ENCODE peak calls at places on chromosomes 5 and 9, in six cellular contexts. P is SK-N-SH, G is H1, F is K562, W is HCT116, N is GM12878. S is an unnamed sample.

GRCh38 chr5:127838661-127839060 is 135.5 kb downstream of the CCDC192 start:
- DNase-seq in N (no peak), W (no peak), P (no peak), F (no peak), G (no peak), S (no peak)

GRCh38 chr5:175743676-175744210 is 85.9 kb downstream of the HRH2 start:
- DNase-seq in N (no peak), P (no peak), G (no peak), W (no peak), F (no peak), S (peak)

GRCh38 chr9:130794923-130795495 is 40.0 kb upstream of the ABL1 start:
- DNase-seq in G (no peak), F (no peak), P (no peak), N (no peak), W (no peak), S (no peak)

GRCh38 chr9:70480405-70480980 is 66.0 kb upstream of the KLF9 start:
- DNase-seq in P (peak), G (no peak), W (no peak), N (no peak), F (no peak), S (peak)

GRCh38 chr9:114059047-114059803 is 18.9 kb downstream of the AMBP start:
- DNase-seq in N (no peak), W (no peak), G (no peak), F (no peak), P (no peak), S (no peak)

GRCh38 chr5:68077349-68077894 is 138.1 kb upstream of the PIK3R1 start:
- DNase-seq in N (no peak), W (no peak), F (no peak), G (no peak), P (peak), S (no peak)

GRCh38 chr5:107359033-107359915 is 311.5 kb downstream of the EFNA5 start:
- DNase-seq in G (no peak), N (no peak), F (no peak), W (no peak), P (no peak), S (no peak)

GRCh38 chr9:129849901-129850300 is 14.6 kb downstream of the USP20 start:
- DNase-seq in W (no peak), P (no peak), F (no peak), G (no peak), N (no peak), S (no peak)

GRCh38 chr5:73687357-73687756 is 61.4 kb downstream of the ARHGEF28 start:
- DNase-seq in P (no peak), W (no peak), N (no peak), F (no peak), G (no peak), S (no peak)

GRCh38 chr9:76116913-76117312 is 226.4 kb downstream of the PCSK5 start:
- DNase-seq in N (no peak), P (no peak), W (no peak), F (no peak), G (no peak), S (no peak)

GRCh38 chr9:90680534-90680933 is 37.9 kb upstream of the DIRAS2 start:
- DNase-seq in W (no peak), G (no peak), P (no peak), F (no peak), N (no peak), S (no peak)

GRCh38 chr9:114037961-114038723 is 40.0 kb downstream of the AMBP start:
- DNase-seq in G (peak), W (no peak), F (no peak), P (no peak), N (no peak), S (no peak)

GRCh38 chr5:11777096-11777495 is 127.2 kb downstream of the CTNND2 start:
- DNase-seq in F (no peak), W (no peak), N (no peak), G (no peak), P (no peak), S (no peak)

DNA sequence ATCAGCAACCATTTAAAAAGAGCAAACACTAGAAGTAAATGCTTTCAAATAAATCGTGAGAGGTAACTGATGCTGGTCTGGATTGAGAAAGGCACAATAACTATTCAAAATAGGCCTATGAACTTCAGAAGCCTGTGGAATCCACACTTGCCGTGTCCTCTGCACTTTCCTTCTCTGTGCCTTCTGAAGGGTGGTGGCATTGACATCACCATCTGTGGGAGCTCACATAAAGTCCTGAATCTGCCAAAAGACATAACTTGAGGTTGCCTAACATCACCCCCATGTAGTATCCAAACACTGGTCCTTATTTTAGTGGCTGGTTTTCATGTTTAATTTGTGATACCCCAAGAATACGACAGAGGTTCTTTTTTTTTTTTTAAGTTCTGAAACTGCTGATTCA is 59.8 kb downstream of the IRF1 start:
- DNase-seq in W (no peak), P (no peak), G (no peak), F (no peak), N (no peak), S (no peak)
- TF ChIP-seq JUND in W (no peak), P (no peak), G (no peak), F (no peak), N (no peak), S (no peak)

GRCh38 chr5:142864293-142865260 is 94.4 kb downstream of the ARHGAP26 start:
- DNase-seq in N (no peak), W (no peak), P (no peak), F (no peak), G (no peak), S (no peak)

GRCh38 chr5:142869883-142870282 is 99.7 kb downstream of the ARHGAP26 start:
- DNase-seq in N (no peak), W (no peak), P (no peak), F (no peak), G (no peak), S (no peak)

GRCh38 chr5:142863856-142864255 is 93.7 kb downstream of the ARHGAP26 start:
- DNase-seq in W (no peak), G (no peak), N (no peak), P (no peak), F (peak), S (no peak)

GRCh38 chr5:142865631-142866030 is 95.5 kb downstream of the ARHGAP26 start:
- DNase-seq in W (no peak), F (no peak), P (no peak), G (no peak), N (no peak), S (peak)

GRCh38 chr5:142866563-142867275 is 96.5 kb downstream of the ARHGAP26 start:
- DNase-seq in G (no peak), W (peak), N (peak), F (peak), P (peak), S (peak)
- TF ChIP-seq JUND in G (no peak), W (no peak), N (no peak), F (no peak), P (no peak), S (no peak)

DNA sequence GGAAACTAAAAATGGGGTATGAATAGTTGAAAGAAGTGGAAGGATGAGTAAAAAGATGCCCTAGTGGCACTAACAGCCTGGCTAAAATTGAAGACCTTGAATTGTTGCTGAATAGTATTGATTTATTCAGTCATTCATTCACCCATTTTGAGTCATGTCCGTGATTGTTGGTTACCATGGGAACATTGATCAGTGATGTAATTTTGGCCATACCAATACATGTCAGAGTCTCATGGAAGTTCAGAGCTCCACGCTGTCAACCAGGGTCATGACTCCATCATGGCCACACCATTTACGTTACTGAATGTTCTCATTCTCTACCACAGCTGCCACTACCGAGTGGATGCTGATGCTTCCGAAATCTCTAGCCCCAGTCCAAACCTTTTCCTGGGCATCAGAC is 62.5 kb upstream of the FOXE1 start:
- DNase-seq in W (no peak), P (no peak), G (no peak), F (no peak), N (no peak), S (no peak)
- TF ChIP-seq JUND in W (no peak), P (no peak), G (no peak), F (no peak), N (no peak), S (no peak)

GRCh38 chr5:134090482-134090881 is 24.0 kb upstream of the TCF7 start:
- DNase-seq in G (no peak), F (no peak), N (no peak), P (no peak), W (no peak), S (no peak)
- TF ChIP-seq JUND in G (no peak), F (no peak), N (no peak), P (no peak), W (no peak), S (no peak)

DNA sequence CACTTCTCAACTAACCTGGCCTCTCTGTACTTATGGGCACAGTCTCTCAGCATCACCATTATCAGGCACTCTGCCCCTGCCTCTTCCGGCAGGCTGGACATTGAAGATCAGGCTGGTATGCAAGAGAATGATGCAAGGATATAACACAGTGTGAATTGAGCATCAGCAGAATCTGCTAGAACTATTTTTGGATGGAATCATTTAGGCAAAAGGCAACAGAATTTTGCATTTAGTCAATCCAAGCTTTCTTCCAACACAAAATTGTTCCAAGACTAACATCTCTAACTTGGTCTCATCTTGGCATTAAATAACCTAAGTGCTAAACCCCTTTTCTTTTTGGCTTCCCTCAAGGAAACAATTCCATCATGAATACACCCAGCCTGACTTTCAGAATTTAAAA is 340.0 kb downstream of the PRELID2 start:
- DNase-seq in P (no peak), G (no peak), F (no peak), W (no peak), N (no peak), S (no peak)
- TF ChIP-seq JUND in P (no peak), G (no peak), F (no peak), W (no peak), N (no peak), S (no peak)

DNA sequence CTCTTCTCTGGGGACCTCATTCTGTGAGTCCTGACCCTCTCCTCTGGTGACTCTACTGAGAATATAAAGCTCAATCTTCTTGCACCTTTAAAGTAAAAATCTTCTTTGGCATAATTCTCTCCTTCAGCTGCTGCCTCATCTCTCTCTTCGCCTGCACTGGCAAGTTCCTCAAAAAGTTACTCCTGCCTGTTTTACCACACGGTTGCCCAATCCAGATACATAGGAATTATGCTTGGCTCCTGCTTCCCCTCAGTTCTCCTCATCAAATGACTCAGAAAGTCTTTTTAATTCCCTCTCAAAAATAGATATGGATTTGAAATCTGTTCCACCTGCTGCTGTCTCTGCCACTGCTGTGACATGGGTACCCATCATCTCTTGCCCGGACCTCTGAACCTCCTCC is 14.4 kb upstream of the HRCT1 start:
- DNase-seq in G (no peak), F (no peak), N (no peak), W (no peak), P (no peak), S (no peak)
- TF ChIP-seq JUND in G (no peak), F (no peak), N (no peak), W (no peak), P (no peak), S (no peak)

DNA sequence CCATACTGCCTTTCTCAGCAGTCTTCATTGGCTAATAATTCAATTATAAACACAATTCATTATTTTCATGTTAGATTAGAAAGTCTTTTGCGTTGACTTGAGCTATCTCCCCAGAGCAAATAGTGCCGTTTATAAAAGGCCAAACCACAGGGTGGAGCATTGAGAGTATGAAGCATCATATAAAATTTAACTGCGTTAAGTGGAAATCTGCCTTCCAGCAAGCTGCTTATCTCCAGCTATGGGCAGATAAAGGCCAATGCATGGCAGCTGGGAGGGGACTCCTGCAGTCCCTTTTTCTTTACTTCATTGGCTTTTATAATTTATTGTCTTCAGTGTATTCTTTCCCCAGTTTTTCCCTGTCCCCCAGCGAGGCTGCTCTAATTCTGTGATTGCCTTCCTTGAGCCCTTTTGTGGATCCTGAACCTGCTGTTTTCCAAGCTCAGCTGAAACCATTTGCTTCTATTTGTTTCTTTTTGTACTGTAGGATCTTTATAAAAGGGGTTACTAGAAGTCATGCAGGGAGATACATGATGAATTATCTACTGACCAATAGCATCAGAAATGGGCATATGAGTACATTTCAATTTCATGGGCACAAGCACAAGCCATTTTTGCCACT is 113.6 kb downstream of the TMEM232 start:
- DNase-seq in G (no peak), P (peak), N (no peak), W (no peak), F (no peak), S (no peak)
- TF ChIP-seq JUND in G (no peak), P (no peak), N (no peak), W (no peak), F (no peak), S (no peak)

DNA sequence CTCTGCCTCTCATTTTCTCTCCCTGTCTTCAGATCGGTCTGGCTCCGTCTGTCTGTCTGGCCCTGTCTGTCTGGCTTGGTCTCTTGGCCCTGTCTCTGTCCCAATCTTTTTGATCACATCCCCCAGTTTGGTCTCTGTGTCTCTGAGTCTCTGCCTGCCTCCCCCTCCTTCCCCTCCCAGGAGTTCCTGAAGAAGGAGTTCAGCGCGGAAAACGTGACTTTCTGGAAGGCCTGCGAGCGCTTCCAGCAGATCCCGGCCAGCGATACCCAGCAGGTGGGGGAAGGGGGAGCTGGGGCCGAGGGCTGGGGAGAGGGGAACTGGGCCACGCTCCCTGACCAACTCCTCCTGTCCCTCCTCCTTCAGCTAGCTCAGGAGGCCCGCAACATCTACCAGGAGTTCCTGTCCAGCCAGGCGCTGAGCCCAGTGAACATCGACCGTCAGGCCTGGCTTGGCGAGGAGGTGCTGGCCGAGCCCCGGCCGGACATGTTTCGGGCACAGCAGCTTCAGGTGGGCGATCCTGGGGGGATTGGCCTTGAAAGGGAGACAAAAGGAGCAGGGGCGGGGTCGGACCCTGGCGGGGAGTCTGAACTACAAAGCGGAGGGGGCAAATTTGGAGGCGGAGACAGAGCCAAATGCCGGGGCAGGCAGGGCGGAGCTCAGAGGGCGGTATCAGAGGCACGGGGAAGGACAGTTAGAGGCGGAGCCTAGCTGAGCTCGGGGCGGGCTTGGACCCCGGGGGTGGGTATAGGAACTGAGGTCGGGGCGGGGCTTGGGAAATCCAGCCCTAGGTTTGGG is 9.0 kb downstream of the RGS14 start:
- DNase-seq in G (peak), F (peak), W (no peak), N (no peak), P (peak), S (peak)
- TF ChIP-seq JUND in G (no peak), F (peak), W (no peak), N (no peak), P (no peak), S (no peak)

S was measured in T47D.